ENCODE peak calls at places on chromosome 2, in four cellular contexts. One of them, this sample, is unnamed.
A peak's percentile ranks its signal among the peaks of the same experiment; 100 is the strongest.

GRCh38 chr2:65396348-65397026 is 35.9 kb downstream of the SPRED2 start:
- DNase-seq in A549: peak; percentile 52
- DNase-seq in NB4: no peak
- DNase-seq in heart left ventricle: no peak
- DNase-seq in this sample: peak; percentile 49

GRCh38 chr2:115214050-115214449 is 771.6 kb downstream of the DPP10 start:
- DNase-seq in A549: no peak
- DNase-seq in NB4: no peak
- DNase-seq in heart left ventricle: no peak
- DNase-seq in this sample: no peak

GRCh38 chr2:142675398-142675797 is 202.1 kb upstream of the KYNU start:
- DNase-seq in A549: no peak
- DNase-seq in NB4: no peak
- DNase-seq in heart left ventricle: no peak
- DNase-seq in this sample: no peak

GRCh38 chr2:24048662-24049484 is 668 bp upstream of the FKBP1B start:
- DNase-seq in A549: no peak
- DNase-seq in NB4: peak; percentile 28
- DNase-seq in heart left ventricle: no peak
- DNase-seq in this sample: no peak

GRCh38 chr2:53960476-53960875 is 10.3 kb downstream of the PSME4 start:
- DNase-seq in A549: no peak
- DNase-seq in NB4: peak; percentile 20
- DNase-seq in heart left ventricle: no peak
- DNase-seq in this sample: no peak

GRCh38 chr2:225293638-225294037 is 105.9 kb upstream of the NYAP2 start:
- DNase-seq in A549: no peak
- DNase-seq in NB4: no peak
- DNase-seq in heart left ventricle: no peak
- DNase-seq in this sample: no peak

GRCh38 chr2:148816176-148816575 is 58.9 kb upstream of the KIF5C start:
- DNase-seq in A549: no peak
- DNase-seq in NB4: no peak
- DNase-seq in heart left ventricle: no peak
- DNase-seq in this sample: no peak

GRCh38 chr2:101132202-101132601 is 19.0 kb downstream of the TBC1D8 start:
- DNase-seq in A549: no peak
- DNase-seq in NB4: no peak
- DNase-seq in heart left ventricle: no peak
- DNase-seq in this sample: no peak

GRCh38 chr2:179022685-179023084 is 27.3 kb downstream of the CCDC141 start:
- DNase-seq in A549: no peak
- DNase-seq in NB4: no peak
- DNase-seq in heart left ventricle: peak; percentile 34
- DNase-seq in this sample: no peak

GRCh38 chr2:18959952-18960717 is 370.8 kb upstream of the NT5C1B start:
- DNase-seq in A549: no peak
- DNase-seq in NB4: peak; percentile 6
- DNase-seq in heart left ventricle: no peak
- DNase-seq in this sample: no peak

GRCh38 chr2:43636616-43637015 is 444 bp upstream of the PLEKHH2 start:
- DNase-seq in A549: no peak
- DNase-seq in NB4: no peak
- DNase-seq in heart left ventricle: no peak
- DNase-seq in this sample: no peak

GRCh38 chr2:102480796-102481195 is 7.8 kb downstream of the SLC9A4 start:
- DNase-seq in A549: no peak
- DNase-seq in NB4: no peak
- DNase-seq in heart left ventricle: no peak
- DNase-seq in this sample: no peak

GRCh38 chr2:74267068-74267467 is 68.7 kb downstream of the MTHFD2 start:
- DNase-seq in A549: peak; percentile 56
- DNase-seq in NB4: peak; percentile 37
- DNase-seq in heart left ventricle: no peak
- DNase-seq in this sample: no peak

GRCh38 chr2:136049991-136050573 is 64.7 kb upstream of the DARS1 start:
- DNase-seq in A549: no peak
- DNase-seq in NB4: no peak
- DNase-seq in heart left ventricle: no peak
- DNase-seq in this sample: no peak

GRCh38 chr2:11270891-11271290 is 73.5 kb downstream of the ROCK2 start:
- DNase-seq in A549: no peak
- DNase-seq in NB4: peak; percentile 14
- DNase-seq in heart left ventricle: no peak
- DNase-seq in this sample: no peak

GRCh38 chr2:127153691-127154158 is 46.8 kb upstream of the BIN1 start:
- DNase-seq in A549: peak; percentile 41
- DNase-seq in NB4: peak; percentile 46
- DNase-seq in heart left ventricle: no peak
- DNase-seq in this sample: no peak

GRCh38 chr2:13558368-13558767 is 841.6 kb downstream of the TRIB2 start:
- DNase-seq in A549: peak; percentile 36
- DNase-seq in NB4: peak; percentile 51
- DNase-seq in heart left ventricle: no peak
- DNase-seq in this sample: peak; percentile 51

GRCh38 chr2:19902272-19902730 is 518 bp upstream of the TTC32 start:
- DNase-seq in A549: peak; percentile 15
- DNase-seq in NB4: peak; percentile 50
- DNase-seq in heart left ventricle: no peak
- DNase-seq in this sample: no peak

GRCh38 chr2:139099721-139100120 is 319.5 kb upstream of the NXPH2 start:
- DNase-seq in A549: no peak
- DNase-seq in NB4: no peak
- DNase-seq in heart left ventricle: no peak
- DNase-seq in this sample: no peak

GRCh38 chr2:159715451-159715850 is 3.1 kb downstream of the MARCHF7 start:
- DNase-seq in A549: no peak
- DNase-seq in NB4: no peak
- DNase-seq in heart left ventricle: no peak
- DNase-seq in this sample: no peak

GRCh38 chr2:17311771-17312511 is 206.3 kb downstream of the RAD51AP2 start:
- DNase-seq in A549: no peak
- DNase-seq in NB4: no peak
- DNase-seq in heart left ventricle: no peak
- DNase-seq in this sample: no peak

GRCh38 chr2:119025762-119026351 is 83.9 kb downstream of the MARCO start:
- DNase-seq in A549: no peak
- DNase-seq in NB4: no peak
- DNase-seq in heart left ventricle: no peak
- DNase-seq in this sample: no peak

GRCh38 chr2:119025013-119025412 is 83.0 kb downstream of the MARCO start:
- DNase-seq in A549: no peak
- DNase-seq in NB4: no peak
- DNase-seq in heart left ventricle: no peak
- DNase-seq in this sample: no peak

GRCh38 chr2:119029297-119029696 is 87.3 kb downstream of the MARCO start:
- DNase-seq in A549: no peak
- DNase-seq in NB4: no peak
- DNase-seq in heart left ventricle: no peak
- DNase-seq in this sample: no peak

GRCh38 chr2:119024568-119024967 is 82.6 kb downstream of the MARCO start:
- DNase-seq in A549: no peak
- DNase-seq in NB4: no peak
- DNase-seq in heart left ventricle: no peak
- DNase-seq in this sample: no peak

DNA sequence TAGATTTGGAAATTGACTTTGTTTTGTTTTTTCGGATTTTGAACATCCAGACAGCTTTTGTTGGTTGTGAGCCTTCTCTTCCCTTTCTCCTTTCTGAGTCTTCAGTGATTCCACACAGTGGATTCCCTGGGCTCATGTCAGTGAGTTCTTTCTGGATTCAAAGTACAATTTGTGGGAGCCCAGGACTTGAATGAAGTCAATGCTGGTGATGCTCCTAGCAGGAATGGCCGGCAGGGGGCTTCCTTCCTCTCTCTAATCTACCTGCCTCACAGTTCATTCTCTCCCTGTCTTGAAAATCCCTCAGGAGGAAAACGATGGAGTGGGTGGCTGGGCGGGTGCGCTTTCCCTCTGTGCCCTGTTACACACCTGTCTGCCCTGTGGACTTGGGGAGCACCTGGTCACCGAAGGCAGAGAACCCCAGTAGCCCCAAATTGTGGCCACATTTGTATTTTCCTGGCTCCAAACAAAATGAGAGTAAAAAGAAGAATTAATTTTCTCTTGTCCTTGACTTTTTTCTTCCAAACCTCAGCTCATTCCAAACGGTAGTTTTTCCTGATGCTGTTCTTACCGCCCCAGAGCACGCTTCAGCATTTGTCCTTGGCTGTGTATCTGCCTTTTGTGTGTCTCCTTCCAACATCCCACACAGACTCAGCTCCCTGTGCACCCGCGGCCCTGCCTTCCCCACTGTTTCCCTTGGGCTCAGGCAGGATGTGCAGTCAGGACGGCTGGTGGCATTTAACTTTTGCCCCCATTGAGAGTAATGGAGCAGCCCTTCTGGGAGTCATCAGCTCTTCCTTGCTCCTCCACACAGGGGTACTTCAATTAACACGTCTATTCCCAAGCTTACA is 86.6 kb downstream of the MARCO start:
- DNase-seq in A549: peak; percentile 39
- DNase-seq in NB4: peak; percentile 46
- DNase-seq in heart left ventricle: no peak
- DNase-seq in this sample: peak; percentile 53
- TF ChIP-seq CTCF in A549: peak; percentile 42
- TF ChIP-seq CTCF in NB4: peak; percentile 75
- TF ChIP-seq CTCF in heart left ventricle: no peak
- TF ChIP-seq CTCF in this sample: peak; percentile 26

GRCh38 chr2:151783133-151783520 is 45.1 kb downstream of the ARL5A start:
- DNase-seq in A549: no peak
- DNase-seq in NB4: no peak
- DNase-seq in heart left ventricle: no peak
- DNase-seq in this sample: no peak

GRCh38 chr2:151777911-151778310 is 43.6 kb upstream of the NEB start:
- DNase-seq in A549: no peak
- DNase-seq in NB4: no peak
- DNase-seq in heart left ventricle: no peak
- DNase-seq in this sample: no peak

GRCh38 chr2:151782378-151783132 is 45.7 kb downstream of the ARL5A start:
- DNase-seq in A549: no peak
- DNase-seq in NB4: peak; percentile 48
- DNase-seq in heart left ventricle: no peak
- DNase-seq in this sample: no peak

GRCh38 chr2:151781642-151782041 is 46.6 kb downstream of the ARL5A start:
- DNase-seq in A549: no peak
- DNase-seq in NB4: no peak
- DNase-seq in heart left ventricle: no peak
- DNase-seq in this sample: no peak

DNA sequence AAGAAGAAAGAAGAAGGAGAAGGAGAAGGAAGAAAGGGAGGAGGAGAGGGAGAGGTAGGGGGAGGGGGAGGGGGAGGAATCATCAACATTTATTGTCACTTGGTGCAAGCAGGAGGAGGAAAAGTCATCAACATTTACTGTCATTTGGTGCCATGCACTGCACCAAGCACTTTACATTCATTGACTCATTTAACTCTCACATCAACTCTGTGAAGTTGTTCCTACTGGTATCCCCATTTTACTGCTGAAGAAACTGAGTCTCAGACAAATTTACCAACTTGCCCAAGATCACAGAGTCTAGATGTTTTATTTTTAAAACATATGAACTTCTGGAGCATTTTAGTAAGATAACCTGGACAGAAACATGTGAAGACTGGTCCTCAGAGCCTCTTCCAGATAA is 46.7 kb upstream of the NEB start:
- DNase-seq in A549: no peak
- DNase-seq in NB4: no peak
- DNase-seq in heart left ventricle: no peak
- DNase-seq in this sample: no peak
- TF ChIP-seq POLR2A in A549: no peak
- TF ChIP-seq POLR2A in NB4: no peak
- TF ChIP-seq POLR2A in heart left ventricle: no peak
- TF ChIP-seq POLR2A in this sample: no peak

GRCh38 chr2:156191547-156191946 is 141.0 kb downstream of the NR4A2 start:
- DNase-seq in A549: no peak
- DNase-seq in NB4: no peak
- DNase-seq in heart left ventricle: no peak
- DNase-seq in this sample: no peak

GRCh38 chr2:156189143-156189542 is 143.4 kb downstream of the NR4A2 start:
- DNase-seq in A549: no peak
- DNase-seq in NB4: no peak
- DNase-seq in heart left ventricle: no peak
- DNase-seq in this sample: no peak

GRCh38 chr2:156189584-156189983 is 142.9 kb downstream of the NR4A2 start:
- DNase-seq in A549: no peak
- DNase-seq in NB4: no peak
- DNase-seq in heart left ventricle: no peak
- DNase-seq in this sample: no peak

GRCh38 chr2:156190532-156190931 is 142.0 kb downstream of the NR4A2 start:
- DNase-seq in A549: no peak
- DNase-seq in NB4: no peak
- DNase-seq in heart left ventricle: no peak
- DNase-seq in this sample: no peak

DNA sequence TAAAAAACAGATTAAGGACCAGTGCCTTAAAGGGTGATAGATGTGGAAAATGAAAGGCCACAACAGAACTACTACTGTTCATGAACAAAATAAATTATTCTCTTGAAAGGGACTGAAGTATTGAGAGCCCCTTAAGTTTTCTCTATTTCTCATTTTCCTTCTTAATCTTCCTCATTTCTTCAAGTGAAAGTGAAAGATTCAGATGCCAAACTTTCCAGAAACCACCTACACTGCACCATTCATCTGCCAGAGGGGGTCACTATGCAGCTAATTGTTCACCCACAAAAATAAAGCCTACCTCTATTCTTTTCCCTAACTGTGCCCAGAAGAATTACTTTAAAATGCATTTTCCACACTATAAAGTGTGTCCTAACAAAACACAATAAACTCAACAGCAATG is 140.1 kb downstream of the NR4A2 start:
- DNase-seq in A549: no peak
- DNase-seq in NB4: peak; percentile 4
- DNase-seq in heart left ventricle: no peak
- DNase-seq in this sample: no peak
- TF ChIP-seq CTCF in A549: peak; percentile 20
- TF ChIP-seq CTCF in NB4: no peak
- TF ChIP-seq CTCF in heart left ventricle: peak; percentile 10
- TF ChIP-seq CTCF in this sample: no peak

DNA sequence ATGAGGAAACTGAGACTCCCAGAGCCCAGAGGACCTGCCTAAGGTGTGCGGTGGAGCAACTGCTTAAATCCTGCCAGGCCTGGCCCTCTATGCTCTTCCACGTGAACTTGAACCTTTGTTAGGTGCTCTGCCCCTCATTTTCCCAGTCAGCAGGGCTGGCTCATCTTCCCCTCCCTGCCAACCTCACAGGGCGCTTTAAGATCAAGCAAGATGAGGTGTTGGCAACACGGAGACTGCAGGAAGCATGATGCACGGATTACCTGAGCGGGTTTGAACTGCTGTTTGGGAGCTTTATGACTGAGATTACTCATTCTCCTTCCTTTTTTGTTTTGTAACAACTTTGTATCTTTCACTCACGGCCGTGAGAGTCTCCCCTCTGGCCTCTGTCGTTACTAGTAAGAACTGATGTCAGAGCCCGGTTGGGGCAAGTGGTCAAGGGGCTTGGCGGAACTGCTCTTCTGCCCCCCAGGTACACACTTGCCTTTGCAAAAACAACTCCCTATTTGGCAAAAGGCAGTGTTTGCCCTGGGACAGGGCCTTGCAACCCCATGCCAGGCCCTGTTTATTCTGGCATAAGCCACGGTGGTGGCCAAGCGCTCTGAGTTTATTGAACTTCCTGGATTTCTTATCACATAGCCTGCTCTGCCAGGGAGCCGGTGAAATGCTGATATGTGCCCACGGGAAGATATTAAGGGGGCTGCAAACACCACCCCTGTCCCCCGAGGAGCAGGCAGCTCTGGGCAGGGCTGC is 127.8 kb downstream of the INHBB start:
- DNase-seq in A549: no peak
- DNase-seq in NB4: no peak
- DNase-seq in heart left ventricle: no peak
- DNase-seq in this sample: peak; percentile 88
- TF ChIP-seq POLR2A in A549: no peak
- TF ChIP-seq POLR2A in NB4: no peak
- TF ChIP-seq POLR2A in heart left ventricle: no peak
- TF ChIP-seq POLR2A in this sample: no peak

This sample was measured in body of pancreas.